ENCODE peak calls at places on chromosomes 1 and 21, in six cellular contexts. P is heart left ventricle, T is heart right ventricle, A is germinal center, X is cardiac fibroblast, C is NCI-H2171. I is an unnamed sample.

GRCh38 chr1:48371598-48371997 is 100.4 kb downstream of the SPATA6 start:
- DNase-seq in P (no peak), T (no peak), A (no peak), X (no peak), C (no peak), I (no peak)

GRCh38 chr1:154755858-154756730 is 114.0 kb downstream of the KCNN3 start:
- DNase-seq in P (no peak), T (no peak), A (no peak), X (no peak), C (no peak), I (no peak)

GRCh38 chr1:48242126-48242736 is 19.7 kb downstream of the SLC5A9 start:
- DNase-seq in P (no peak), T (no peak), A (no peak), X (no peak), C (no peak), I (no peak)

GRCh38 chr21:37342046-37342632 is 24.4 kb upstream of the DYRK1A start:
- DNase-seq in P (no peak), T (no peak), A (no peak), X (no peak), C (no peak), I (no peak)

GRCh38 chr1:18878538-18879220 is 19.2 kb upstream of the TAS1R2 start:
- DNase-seq in P (no peak), T (no peak), A (no peak), X (no peak), C (no peak), I (no peak)

GRCh38 chr21:42299324-42300044 is 15.7 kb downstream of the TFF3 start:
- DNase-seq in P (peak; percentile 67), T (no peak), A (no peak), X (no peak), C (no peak), I (no peak)

GRCh38 chr1:11388617-11389016 is 90.3 kb upstream of the DISP3 start:
- DNase-seq in P (no peak), T (no peak), A (no peak), X (no peak), C (no peak), I (no peak)

GRCh38 chr21:26795398-26795790 is 49.8 kb downstream of the ADAMTS1 start:
- DNase-seq in P (no peak), T (no peak), A (no peak), X (peak; percentile 36), C (no peak), I (no peak)

GRCh38 chr1:105137543-105138444 is 1388.1 kb downstream of the AMY1C start:
- DNase-seq in P (no peak), T (peak; percentile 11), A (no peak), X (no peak), C (peak; percentile 32), I (peak; percentile 44)

GRCh38 chr1:56904706-56905105 is 50.1 kb downstream of the C8A start:
- DNase-seq in P (no peak), T (no peak), A (no peak), X (no peak), C (no peak), I (no peak)

GRCh38 chr1:233689017-233689747 is 75.3 kb downstream of the KCNK1 start:
- DNase-seq in P (no peak), T (no peak), A (no peak), X (no peak), C (no peak), I (no peak)

GRCh38 chr1:93749894-93750301 is 68.3 kb upstream of the BCAR3 start:
- DNase-seq in P (no peak), T (no peak), A (peak; percentile 67), X (no peak), C (no peak), I (peak; percentile 88)

GRCh38 chr1:171805395-171806115 is 24.1 kb downstream of the METTL13 start:
- DNase-seq in P (no peak), T (no peak), A (no peak), X (no peak), C (no peak), I (no peak)

GRCh38 chr1:86429830-86430229 is 5.9 kb downstream of the CLCA2 start:
- DNase-seq in P (peak; percentile 42), T (no peak), A (no peak), X (peak; percentile 97), C (no peak), I (no peak)

GRCh38 chr21:44296103-44296519 is 3.7 kb upstream of the PFKL start:
- DNase-seq in P (no peak), T (no peak), A (no peak), X (no peak), C (no peak), I (no peak)

GRCh38 chr1:20376880-20377494 is 86.3 kb downstream of the VWA5B1 start:
- DNase-seq in P (peak; percentile 44), T (peak; percentile 53), A (peak; percentile 70), X (peak; percentile 54), C (no peak), I (peak; percentile 84)

GRCh38 chr1:103146143-103146542 is 37.8 kb upstream of the COL11A1 start:
- DNase-seq in P (no peak), T (no peak), A (no peak), X (peak; percentile 4), C (no peak), I (no peak)

GRCh38 chr1:5947071-5947821 is 45.0 kb downstream of the NPHP4 start:
- DNase-seq in P (no peak), T (no peak), A (no peak), X (no peak), C (no peak), I (no peak)

GRCh38 chr21:29423051-29423450 is 124.3 kb downstream of the BACH1 start:
- DNase-seq in P (no peak), T (no peak), A (no peak), X (no peak), C (no peak), I (no peak)

I was measured in Karpas-422.